ENCODE peak calls at places on chromosome 4, in four cellular contexts. E, F, O and B are unnamed samples.

GRCh38 chr4:143482753-143483362 is 30.6 kb upstream of the SMARCA5 start:
- DNase-seq in E (peak; percentile 25), F (peak; percentile 74), O (no peak), B (peak; percentile 57)

GRCh38 chr4:141387299-141387698 is 166.6 kb downstream of the ZNF330 start:
- DNase-seq in E (no peak), F (no peak), O (no peak), B (no peak)

GRCh38 chr4:183936574-183937335 is 31.6 kb downstream of the STOX2 start:
- DNase-seq in E (no peak), F (no peak), O (no peak), B (peak; percentile 66)

GRCh38 chr4:7335363-7336066 is 99.2 kb downstream of the PSAPL1 start:
- DNase-seq in E (peak; percentile 83), F (peak; percentile 58), O (peak; percentile 62), B (no peak)

GRCh38 chr4:158769175-158769831 is 477 bp downstream of the FNIP2 start:
- DNase-seq in E (no peak), F (peak; percentile 33), O (peak; percentile 29), B (peak; percentile 43)

GRCh38 chr4:154622598-154622997 is 10.1 kb upstream of the FGG start:
- DNase-seq in E (peak; percentile 31), F (peak; percentile 76), O (no peak), B (peak; percentile 71)

GRCh38 chr4:54473077-54473545 is 184.6 kb upstream of the KIT start:
- DNase-seq in E (no peak), F (peak; percentile 28), O (peak; percentile 27), B (peak; percentile 78)

GRCh38 chr4:151226004-151226932 is 50.7 kb upstream of the PRSS48 start:
- DNase-seq in E (no peak), F (peak; percentile 80), O (no peak), B (peak; percentile 85)

GRCh38 chr4:43680416-43680815 is 768.2 kb downstream of the KCTD8 start:
- DNase-seq in E (no peak), F (no peak), O (no peak), B (no peak)

GRCh38 chr4:53477666-53478065 is 100.2 kb downstream of the FIP1L1 start:
- DNase-seq in E (no peak), F (no peak), O (no peak), B (no peak)

GRCh38 chr4:26272654-26273307 is 48.0 kb upstream of the RBPJ start:
- DNase-seq in E (no peak), F (no peak), O (no peak), B (no peak)

GRCh38 chr4:172356002-172356401 is 542.8 kb downstream of the GALNTL6 start:
- DNase-seq in E (no peak), F (no peak), O (no peak), B (no peak)

GRCh38 chr4:6192245-6192644 is 8.1 kb downstream of the JAKMIP1 start:
- DNase-seq in E (no peak), F (peak; percentile 19), O (no peak), B (no peak)

GRCh38 chr4:4574792-4575191 is 32.9 kb upstream of the STX18 start:
- DNase-seq in E (no peak), F (peak; percentile 46), O (no peak), B (peak; percentile 40)

GRCh38 chr4:102411416-102411815 is 66.1 kb upstream of the SLC39A8 start:
- DNase-seq in E (no peak), F (peak; percentile 17), O (no peak), B (peak; percentile 20)

GRCh38 chr4:42149004-42149403 is 3.5 kb downstream of the BEND4 start:
- DNase-seq in E (peak; percentile 24), F (no peak), O (no peak), B (no peak)

GRCh38 chr4:57074753-57075152 is 35.4 kb downstream of the IGFBP7 start:
- DNase-seq in E (peak; percentile 24), F (peak; percentile 32), O (no peak), B (peak; percentile 97)

GRCh38 chr4:184370711-184371389 is 103.5 kb downstream of the IRF2 start:
- DNase-seq in E (no peak), F (no peak), O (no peak), B (peak; percentile 33)

GRCh38 chr4:146338512-146338911 is 124.2 kb downstream of the REELD1 start:
- DNase-seq in E (no peak), F (no peak), O (no peak), B (no peak)

GRCh38 chr4:40648742-40649281 is 19.1 kb upstream of the RBM47 start:
- DNase-seq in E (no peak), F (no peak), O (no peak), B (no peak)

GRCh38 chr4:123107444-123108252 is 185.3 kb upstream of the NUDT6 start:
- DNase-seq in E (no peak), F (no peak), O (no peak), B (no peak)

GRCh38 chr4:62806786-62807185 is 1602.5 kb downstream of the TECRL start:
- DNase-seq in E (no peak), F (peak; percentile 16), O (no peak), B (no peak)

GRCh38 chr4:8324640-8325239 is 55.2 kb downstream of the HTRA3 start:
- DNase-seq in E (no peak), F (peak; percentile 58), O (peak; percentile 9), B (peak; percentile 79)

GRCh38 chr4:85391568-85392410 is 83.2 kb upstream of the ARHGAP24 start:
- DNase-seq in E (no peak), F (no peak), O (no peak), B (no peak)

GRCh38 chr4:69064391-69064790 is 31.9 kb upstream of the UGT2B7 start:
- DNase-seq in E (no peak), F (no peak), O (no peak), B (no peak)

GRCh38 chr4:165986956-165987698 is 114.1 kb downstream of the TLL1 start:
- DNase-seq in E (no peak), F (no peak), O (no peak), B (no peak)

GRCh38 chr4:173538148-173538902 is 8.3 kb upstream of the HAND2 start:
- DNase-seq in E (peak; percentile 68), F (no peak), O (no peak), B (no peak)
- H3K4me3 ChIP-seq in E (peak overlapping the region; percentile 62), F (no peak overlapping the region), O (peak overlapping the region; percentile 50), B (no peak overlapping the region)

DNA sequence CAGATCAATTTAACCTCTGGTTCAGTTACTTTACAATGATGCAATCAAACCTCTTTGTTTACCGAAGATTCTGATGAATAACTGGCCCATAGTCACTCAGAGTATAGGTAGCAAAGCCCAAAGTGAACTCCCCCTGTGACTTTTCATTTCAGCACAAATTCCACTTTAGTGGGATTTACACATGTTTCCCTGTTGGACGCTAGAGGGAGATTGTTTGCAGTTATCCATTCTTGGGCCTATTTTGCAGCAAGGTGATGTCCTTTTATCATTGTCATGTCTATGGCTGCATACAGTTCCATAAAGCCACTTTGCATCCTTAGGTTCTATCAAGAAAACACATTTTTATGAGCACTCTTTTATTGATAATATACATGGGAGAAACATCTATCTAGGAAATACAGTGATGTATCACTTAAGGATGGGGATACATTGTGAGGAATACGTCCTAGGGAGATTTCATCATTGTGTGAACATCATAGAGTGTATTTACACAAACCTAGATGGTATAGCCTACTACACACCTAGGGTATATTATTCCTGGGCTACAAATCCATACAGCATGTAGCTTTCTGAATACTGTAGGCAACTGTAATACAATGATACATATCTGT is 14.5 kb upstream of the DKK2 start:
- DNase-seq in E (no peak), F (peak; percentile 21), O (no peak), B (peak; percentile 22)
- TF ChIP-seq CTCF in E (peak; percentile 75), F (peak; percentile 65), O (no peak), B (peak; percentile 73)

DNA sequence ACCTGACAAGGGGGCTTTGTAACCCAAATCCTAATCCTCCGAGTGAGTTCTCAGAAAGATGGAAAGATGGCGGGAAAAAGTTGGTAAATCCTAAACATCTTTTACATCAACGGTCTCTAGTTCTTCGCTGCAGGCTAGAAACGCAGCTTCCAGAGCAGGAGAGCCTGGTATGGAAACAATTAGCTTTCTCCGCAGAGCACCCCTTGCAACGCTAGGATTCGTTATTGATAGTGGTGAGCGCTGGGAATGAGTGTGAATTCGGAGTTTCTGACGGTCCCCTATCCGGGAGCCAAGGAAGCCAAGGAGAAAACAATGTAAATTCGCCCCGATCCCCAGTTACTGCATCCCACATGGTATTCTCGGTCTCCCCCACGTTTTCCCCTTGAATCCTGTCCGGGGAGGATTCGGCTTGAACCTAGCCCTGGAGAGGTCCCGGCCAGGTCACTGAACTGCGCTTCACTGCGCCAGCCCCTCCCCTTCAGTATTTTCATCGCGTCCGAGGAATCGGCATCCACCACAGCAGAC is 4.7 kb upstream of the NEUROG2 start:
- DNase-seq in E (peak; percentile 63), F (no peak), O (no peak), B (no peak)
- H3K4me3 ChIP-seq in E (peak overlapping the region; percentile 6), F (no peak overlapping the region), O (no peak overlapping the region), B (no peak overlapping the region)

DNA sequence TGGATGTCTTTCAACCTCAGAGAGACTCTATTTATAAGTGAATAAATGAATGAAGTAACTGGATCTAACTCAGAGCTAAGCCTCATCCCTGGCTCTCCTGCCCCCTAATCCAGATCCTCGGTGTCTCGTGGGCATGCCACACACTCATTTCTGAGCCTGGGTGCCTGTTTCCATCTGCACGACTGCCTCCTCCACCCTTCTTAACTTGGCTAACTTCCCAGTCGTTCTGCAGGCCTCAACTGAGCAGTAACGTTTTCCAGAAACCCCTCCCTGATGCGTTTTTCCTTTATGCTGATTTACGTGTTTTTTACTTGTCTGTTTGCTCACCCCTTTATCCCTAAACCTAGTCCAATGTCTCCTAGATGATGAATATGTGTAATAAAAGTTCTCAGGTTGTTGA is 186.9 kb upstream of the HS3ST1 start:
- DNase-seq in E (no peak), F (no peak), O (no peak), B (peak; percentile 60)
- TF ChIP-seq CTCF in E (no peak), F (no peak), O (no peak), B (no peak)

DNA sequence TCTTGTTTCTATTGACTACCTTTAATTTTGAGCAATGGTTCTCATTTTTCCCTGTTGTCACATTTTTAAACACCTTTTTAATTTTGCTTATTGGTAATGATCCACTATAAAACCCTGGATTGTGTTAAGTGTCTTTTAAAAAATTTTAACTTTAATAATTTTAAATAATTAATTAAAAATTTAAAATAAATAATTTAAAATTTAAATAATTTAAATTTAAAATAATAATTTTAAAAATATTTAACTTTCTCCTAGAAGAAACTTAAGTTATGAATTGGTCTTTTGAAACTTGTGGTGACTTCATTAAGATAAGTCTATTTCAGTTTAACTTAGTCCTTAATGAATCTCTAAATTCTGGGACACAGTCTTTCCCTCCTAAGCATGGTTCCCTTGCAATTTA is 566.3 kb upstream of the GALNTL6 start:
- DNase-seq in E (no peak), F (no peak), O (no peak), B (no peak)
- H3K4me3 ChIP-seq in E (no peak overlapping the region), F (no peak overlapping the region), O (no peak overlapping the region), B (no peak overlapping the region)

DNA sequence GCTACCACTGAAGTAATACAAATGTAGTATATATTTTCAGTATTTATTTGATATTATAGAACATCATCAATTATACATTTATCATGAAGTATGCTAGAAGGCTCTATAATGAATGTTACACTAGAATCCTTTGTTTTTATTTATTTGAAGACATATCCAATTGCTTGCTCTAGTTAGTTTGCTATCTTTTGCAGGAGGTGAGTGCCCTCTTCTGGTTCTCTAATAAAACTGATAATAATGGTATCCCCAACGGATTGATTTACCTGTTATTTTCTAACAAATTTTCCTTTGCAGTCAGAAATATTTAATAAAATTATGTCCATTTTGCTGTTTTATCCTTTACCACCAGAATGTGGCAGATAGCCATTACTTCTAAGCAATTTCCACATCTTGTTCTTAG is 274.3 kb upstream of the TACR3 start:
- DNase-seq in E (no peak), F (peak; percentile 25), O (no peak), B (peak; percentile 56)
- TF ChIP-seq CTCF in E (peak; percentile 45), F (peak; percentile 51), O (no peak), B (peak; percentile 49)